ENCODE peak calls at places on chromosome 10, in four cellular contexts. F is activated T-cell treated with anti-CD3 and anti-CD28 coated beads for 48 hours, Y is fibroblast of lung, V is memory B cell. Q is an unnamed sample.

GRCh38 chr10:74223755-74224530 is 72.9 kb downstream of the ADK start:
- DNase-seq in V (no peak), F (no peak), Y (peak), Q (no peak)

GRCh38 chr10:86402283-86402931 is 35.8 kb upstream of the GRID1 start:
- DNase-seq in F (no peak), Y (peak), V (no peak), Q (no peak)

GRCh38 chr10:74923556-74923955 is 97.2 kb downstream of the KAT6B start:
- DNase-seq in F (no peak), V (no peak), Y (no peak), Q (no peak)

GRCh38 chr10:44312401-44312800 is 72.5 kb downstream of the CXCL12 start:
- DNase-seq in Y (no peak), V (no peak), F (no peak), Q (no peak)

GRCh38 chr10:97333601-97334369 is 744 bp downstream of the FRAT2 start:
- DNase-seq in Y (peak), V (no peak), F (peak), Q (no peak)

GRCh38 chr10:68235111-68235510 is 3.2 kb upstream of the ATOH7 start:
- DNase-seq in V (no peak), Y (no peak), F (no peak), Q (no peak)

GRCh38 chr10:133178357-133179127 is 18.5 kb downstream of the KNDC1 start:
- DNase-seq in Y (no peak), F (no peak), V (no peak), Q (no peak)

GRCh38 chr10:132647424-132647823 is 109.8 kb downstream of the INPP5A start:
- DNase-seq in Y (no peak), F (no peak), V (no peak), Q (no peak)

GRCh38 chr10:17981766-17982380 is 30.2 kb downstream of the SLC39A12 start:
- DNase-seq in F (no peak), Y (peak), V (no peak), Q (peak)

GRCh38 chr10:111392910-111393309 is 316.1 kb downstream of the ADRA2A start:
- DNase-seq in F (no peak), Y (no peak), V (no peak), Q (no peak)

GRCh38 chr10:113576853-113577252 is 24.0 kb downstream of the HABP2 start:
- DNase-seq in V (no peak), F (no peak), Y (peak), Q (no peak)

GRCh38 chr10:125155669-125156068 is 4.7 kb downstream of the CTBP2 start:
- DNase-seq in Y (no peak), V (no peak), F (no peak), Q (no peak)

GRCh38 chr10:81600185-81600584 is 274.8 kb upstream of the NRG3 start:
- DNase-seq in V (no peak), F (no peak), Y (peak), Q (peak)

GRCh38 chr10:76026931-76027330 is 595.5 kb downstream of the LRMDA start:
- DNase-seq in F (no peak), V (no peak), Y (no peak), Q (no peak)

GRCh38 chr10:124112891-124113580 is 19.6 kb upstream of the CHST15 start:
- DNase-seq in V (no peak), F (no peak), Y (no peak), Q (no peak)

GRCh38 chr10:119348516-119349240 is 141.3 kb downstream of the GRK5 start:
- DNase-seq in F (no peak), V (no peak), Y (peak), Q (no peak)

GRCh38 chr10:22624289-22624738 is 90.1 kb downstream of the PIP4K2A start:
- DNase-seq in Y (peak), F (no peak), V (no peak), Q (peak)

GRCh38 chr10:114520453-114520852 is 116.2 kb upstream of the AFAP1L2 start:
- DNase-seq in F (no peak), Y (peak), V (no peak), Q (peak)

GRCh38 chr10:104893711-104894110 is 252.6 kb downstream of the SORCS3 start:
- DNase-seq in F (no peak), V (no peak), Y (no peak), Q (no peak)

GRCh38 chr10:69726850-69727249 is 74.9 kb upstream of the COL13A1 start:
- DNase-seq in F (no peak), Y (no peak), V (no peak), Q (no peak)

GRCh38 chr10:74525885-74526284 is 300.5 kb upstream of the KAT6B start:
- DNase-seq in Y (no peak), F (no peak), V (no peak), Q (no peak)